ENCODE peak calls at places on chromosomes 5 and 9, in five cellular contexts. J is MM.1S; F is hepatocyte; D is CD8-positive, alpha-beta T cell; M is cardiac muscle cell. Q is an unnamed sample.
A peak's percentile ranks its signal among the peaks of the same experiment; 100 is the strongest.

GRCh38 chr5:143791848-143792701 is 19.9 kb upstream of the HMHB1 start:
- DNase-seq in J (no peak), M (peak; percentile 63), D (no peak), F (no peak), Q (no peak)

GRCh38 chr5:123450641-123451421 is 27.6 kb upstream of the CEP120 start:
- DNase-seq in F (peak; percentile 40), M (peak; percentile 68), J (no peak), D (no peak), Q (no peak)

GRCh38 chr9:35517136-35517535 is 27.2 kb downstream of the RUSC2 start:
- DNase-seq in D (no peak), M (peak; percentile 51), J (no peak), F (peak; percentile 11), Q (no peak)

GRCh38 chr9:136538599-136539426 is 7.0 kb downstream of the NOTCH1 start:
- DNase-seq in F (no peak), M (peak; percentile 21), D (peak; percentile 70), J (peak; percentile 63), Q (no peak)

GRCh38 chr9:109870365-109870764 is 90.4 kb downstream of the PALM2AKAP2 start:
- DNase-seq in D (no peak), J (no peak), M (no peak), F (no peak), Q (no peak)

GRCh38 chr5:57493034-57493433 is 10.4 kb upstream of the ACTBL2 start:
- DNase-seq in F (no peak), M (peak; percentile 28), J (no peak), D (no peak), Q (no peak)

GRCh38 chr5:72282878-72283277 is 37.2 kb downstream of the MRPS27 start:
- DNase-seq in D (no peak), M (peak; percentile 58), F (no peak), J (no peak), Q (no peak)

GRCh38 chr5:179323026-179323571 is 22.2 kb downstream of the ADAMTS2 start:
- DNase-seq in D (no peak), F (no peak), J (no peak), M (no peak), Q (no peak)

GRCh38 chr9:117344892-117345660 is 69.8 kb downstream of the ASTN2 start:
- DNase-seq in D (no peak), M (no peak), F (peak; percentile 23), J (no peak), Q (no peak)

GRCh38 chr9:16794871-16795639 is 75.4 kb downstream of the BNC2 start:
- DNase-seq in F (peak; percentile 11), J (no peak), D (no peak), M (peak; percentile 88), Q (no peak)

GRCh38 chr5:148820778-148821395 is 5.5 kb upstream of the ADRB2 start:
- DNase-seq in F (no peak), M (peak; percentile 56), D (no peak), J (peak; percentile 50), Q (no peak)

GRCh38 chr9:99389087-99390033 is 167.3 kb downstream of the SEC61B start:
- DNase-seq in D (no peak), M (peak; percentile 9), J (no peak), F (no peak), Q (no peak)

GRCh38 chr9:2317591-2317990 is 302.4 kb downstream of the SMARCA2 start:
- DNase-seq in M (no peak), F (no peak), J (no peak), D (no peak), Q (no peak)

GRCh38 chr5:119746984-119747383 is 117.6 kb downstream of the FAM170A start:
- DNase-seq in M (no peak), F (no peak), D (no peak), J (no peak), Q (no peak)

GRCh38 chr9:33024126-33024965 is 727 bp upstream of the DNAJA1 start:
- DNase-seq in D (no peak), J (peak; percentile 48), M (peak; percentile 42), F (peak; percentile 21), Q (no peak)

GRCh38 chr5:60243713-60244112 is 350.2 kb upstream of the PDE4D start:
- DNase-seq in M (no peak), D (no peak), J (no peak), F (no peak), Q (no peak)

DNA sequence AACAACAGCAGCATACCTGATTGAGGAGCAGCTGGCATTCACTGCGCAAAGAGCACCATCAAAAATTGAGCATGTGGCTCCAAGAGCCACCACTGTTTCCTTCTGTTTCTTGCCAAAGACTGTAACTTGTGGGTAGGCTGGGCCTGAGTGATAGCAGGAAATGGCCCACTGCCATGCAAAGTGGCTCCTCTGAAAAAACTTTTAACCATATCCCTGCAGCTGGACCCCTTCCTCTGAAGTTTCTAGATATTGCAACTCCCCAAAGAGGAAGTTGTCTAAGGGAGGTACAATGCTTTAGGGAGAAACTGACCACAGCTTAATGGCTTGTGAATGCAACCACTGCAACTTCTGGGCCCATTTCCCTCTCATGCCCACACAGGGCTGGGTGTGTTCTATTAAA is 355.4 kb upstream of the PDE4D start:
- DNase-seq in D (no peak), F (no peak), M (no peak), J (peak; percentile 72), Q (no peak)
- H3K27ac ChIP-seq in D (no peak overlapping the region), F (no peak overlapping the region), M (no peak overlapping the region), J (no peak overlapping the region), Q (no peak overlapping the region)

GRCh38 chr5:39167973-39168345 is 51.4 kb downstream of the FYB1 start:
- DNase-seq in D (no peak), J (no peak), F (no peak), M (no peak), Q (no peak)
- H3K4me1 ChIP-seq in D (peaks cover 87% of the 10 kb centered on the region), J (peaks cover 5% of the 10 kb centered on the region), F (peaks cover 3% of the 10 kb centered on the region), M (no peaks in the 10 kb centered on the region), Q (no peaks in the 10 kb centered on the region)

GRCh38 chr5:93581738-93582414 is 857 bp upstream of the NR2F1-AS1 start:
- DNase-seq in D (no peak), F (no peak), J (no peak), M (peak; percentile 85), Q (no peak)
- H3K27ac ChIP-seq in D (no peak overlapping the region), F (peak overlapping the region; percentile 7), J (no peak overlapping the region), M (no peak overlapping the region), Q (peak overlapping the region; percentile 94)

GRCh38 chr9:127953768-127954505 is 16.3 kb upstream of the DPM2 start:
- DNase-seq in J (no peak), F (no peak), D (no peak), M (no peak), Q (no peak)

GRCh38 chr9:127946728-127947127 is 9.1 kb upstream of the DPM2 start:
- DNase-seq in F (no peak), D (no peak), J (no peak), M (no peak), Q (no peak)

GRCh38 chr9:127949827-127950512 is 12.3 kb upstream of the DPM2 start:
- DNase-seq in D (peak; percentile 65), J (no peak), F (no peak), M (no peak), Q (no peak)

GRCh38 chr9:127947841-127948710 is 10.4 kb upstream of the DPM2 start:
- DNase-seq in J (no peak), M (no peak), F (no peak), D (no peak), Q (no peak)

DNA sequence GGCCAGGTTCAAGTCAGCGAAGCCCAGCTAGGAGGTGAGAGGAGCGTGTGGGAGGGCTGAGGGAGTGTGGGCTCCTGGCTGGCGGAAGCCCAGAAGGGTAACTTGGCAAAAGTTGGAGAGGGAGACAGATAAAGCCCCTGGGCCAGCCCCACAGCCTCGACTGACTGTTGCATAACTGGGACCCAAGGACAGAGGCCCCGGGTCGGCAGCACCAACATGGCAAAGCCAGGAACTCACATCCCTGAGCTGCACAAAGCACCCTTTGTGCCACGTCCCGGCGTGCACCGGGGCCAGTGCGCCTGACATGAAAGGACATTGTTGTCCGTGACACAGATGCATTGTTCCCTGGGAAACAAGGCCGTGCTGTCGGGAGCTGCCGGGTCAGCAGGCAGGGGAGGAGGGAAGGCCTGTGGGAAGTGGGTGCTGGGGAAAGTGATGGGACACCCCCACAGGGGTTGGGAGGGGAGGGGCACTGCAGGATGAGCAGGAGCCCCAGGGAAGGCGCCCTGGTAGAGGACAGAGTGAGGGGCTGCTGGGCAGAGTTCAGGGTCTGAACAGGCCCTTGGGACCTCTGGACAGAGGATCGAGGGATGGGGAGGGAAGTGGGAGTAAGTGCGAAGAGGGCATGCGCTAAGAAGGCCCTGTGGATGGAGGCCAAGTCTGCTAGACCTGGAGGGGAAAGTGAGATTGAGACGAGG is 13.0 kb upstream of the DPM2 start:
- DNase-seq in D (peak; percentile 21), J (no peak), F (no peak), M (peak; percentile 46), Q (no peak)
- H3K4me1 ChIP-seq in D (peaks cover 78% of the 10 kb centered on the region), J (peaks cover 8% of the 10 kb centered on the region), F (peaks cover 39% of the 10 kb centered on the region), M (peaks cover 2% of the 10 kb centered on the region), Q (peaks cover 92% of the 10 kb centered on the region)

GRCh38 chr5:159385529-159385928 is 55.2 kb upstream of the IL12B start:
- DNase-seq in M (no peak), F (no peak), D (no peak), J (peak; percentile 12), Q (no peak)
- H3K27ac ChIP-seq in M (no peak overlapping the region), F (no peak overlapping the region), D (no peak overlapping the region), J (peak overlapping the region; percentile 14), Q (no peak overlapping the region)

GRCh38 chr5:173318338-173318737 is 9.9 kb downstream of the STC2 start:
- DNase-seq in D (no peak), M (no peak), J (no peak), F (no peak), Q (no peak)
- H3K4me1 ChIP-seq in D (no peaks in the 10 kb centered on the region), M (peaks cover 14% of the 10 kb centered on the region), J (no peaks in the 10 kb centered on the region), F (peaks cover 32% of the 10 kb centered on the region), Q (peaks cover 5% of the 10 kb centered on the region)

DNA sequence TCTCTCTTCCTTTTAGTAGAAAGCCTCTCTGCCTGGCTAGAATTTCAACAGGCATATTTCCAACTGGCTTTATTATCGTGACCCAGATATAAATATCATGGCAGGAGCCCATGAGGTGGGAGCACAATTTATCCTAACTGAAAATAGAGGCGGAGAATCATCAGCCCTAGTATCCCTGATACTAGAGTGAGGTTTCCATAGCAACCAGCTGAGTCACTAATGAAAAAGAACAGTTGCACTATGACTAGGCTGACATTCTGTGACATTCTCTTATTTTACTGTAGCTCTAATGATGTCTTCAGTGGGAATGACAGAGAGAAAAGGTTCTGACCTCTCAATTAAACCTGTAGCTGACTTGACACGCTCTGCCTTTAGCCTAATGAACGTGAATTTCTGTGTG is 96.3 kb upstream of the CAST start:
- DNase-seq in J (no peak), M (peak; percentile 66), F (no peak), D (no peak), Q (no peak)
- H3K27ac ChIP-seq in J (no peak overlapping the region), M (no peak overlapping the region), F (no peak overlapping the region), D (no peak overlapping the region), Q (no peak overlapping the region)

DNA sequence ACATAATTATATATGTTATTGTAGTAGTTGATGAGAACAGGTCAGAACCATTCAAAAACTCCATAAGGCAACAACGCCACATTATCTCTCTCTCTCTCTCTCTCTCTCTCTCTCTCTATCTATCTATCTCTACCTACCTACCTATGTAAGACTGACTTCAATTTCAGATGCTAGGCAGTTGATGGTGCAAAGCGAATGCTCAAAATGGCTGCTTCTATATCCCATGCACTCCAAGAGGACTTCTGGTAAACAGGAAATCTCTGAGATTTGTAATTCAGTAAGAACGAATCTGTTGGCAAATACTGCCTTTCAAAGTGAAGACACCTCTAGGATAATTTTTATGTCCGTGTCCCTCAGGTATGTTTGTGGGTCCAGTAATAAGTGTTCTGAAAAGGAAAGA is 43.7 kb downstream of the MEF2C start:
- DNase-seq in D (no peak), M (no peak), F (no peak), J (no peak), Q (no peak)
- H3K4me1 ChIP-seq in D (no peaks in the 10 kb centered on the region), M (peaks cover 50% of the 10 kb centered on the region), F (no peaks in the 10 kb centered on the region), J (peaks cover 22% of the 10 kb centered on the region), Q (peaks cover 9% of the 10 kb centered on the region)

GRCh38 chr9:123725389-123725788 is 204.5 kb downstream of the DENND1A start:
- DNase-seq in D (no peak), M (no peak), F (peak; percentile 23), J (no peak), Q (no peak)
- H3K27ac ChIP-seq in D (no peak overlapping the region), M (no peak overlapping the region), F (no peak overlapping the region), J (no peak overlapping the region), Q (no peak overlapping the region)